ENCODE peak calls at places on chromosomes 7 and 10, in five cellular contexts. X is GM23338, O is K562, J is GM12878, Y is HepG2. T is an unnamed sample.

GRCh38 chr7:27992092-27992491 is 188.5 kb downstream of the JAZF1 start:
- DNase-seq in X (no peak), O (no peak), J (no peak), Y (no peak), T (no peak)

GRCh38 chr10:43857206-43857952 is 208.7 kb upstream of the ZNF32 start:
- DNase-seq in X (no peak), O (no peak), J (no peak), Y (no peak), T (no peak)

GRCh38 chr10:70426835-70427234 is 14.6 kb downstream of the NODAL start:
- DNase-seq in X (peak), O (no peak), J (no peak), Y (no peak), T (no peak)

GRCh38 chr7:44289341-44290249 is 35.8 kb downstream of the CAMK2B start:
- DNase-seq in X (no peak), O (no peak), J (no peak), Y (no peak), T (no peak)

GRCh38 chr7:133284092-133284491 is 31.2 kb downstream of the EXOC4 start:
- DNase-seq in X (no peak), O (no peak), J (no peak), Y (no peak), T (no peak)

GRCh38 chr7:106394526-106394925 is 109.7 kb upstream of the NAMPT start:
- DNase-seq in X (no peak), O (no peak), J (no peak), Y (no peak), T (no peak)

GRCh38 chr10:70715853-70716795 is 43.8 kb downstream of the ADAMTS14 start:
- DNase-seq in X (peak), O (peak), J (peak), Y (peak), T (no peak)

GRCh38 chr7:149147072-149147729 is at the start of gene ZNF398:
- DNase-seq in X (peak), O (peak), J (peak), Y (peak), T (peak)

GRCh38 chr7:142385528-142386340 is 127.9 kb upstream of the PRSS58 start:
- DNase-seq in X (peak), O (peak), J (peak), Y (peak), T (peak)

GRCh38 chr7:47067215-47067614 is 514.7 kb downstream of the TNS3 start:
- DNase-seq in X (no peak), O (no peak), J (no peak), Y (no peak), T (no peak)

GRCh38 chr7:85055906-85056305 is 130.9 kb downstream of the SEMA3D start:
- DNase-seq in X (no peak), O (no peak), J (no peak), Y (no peak), T (no peak)

GRCh38 chr7:39700165-39700564 is 76.8 kb downstream of the RALA start:
- DNase-seq in X (no peak), O (no peak), J (no peak), Y (no peak), T (no peak)

GRCh38 chr10:123117644-123118409 is 17.9 kb upstream of the HMX3 start:
- DNase-seq in X (peak), O (no peak), J (no peak), Y (no peak), T (no peak)

GRCh38 chr10:31758495-31758894 is 170.1 kb downstream of the ARHGAP12 start:
- DNase-seq in X (no peak), O (no peak), J (no peak), Y (no peak), T (no peak)

GRCh38 chr7:116572036-116572435 is 47.2 kb downstream of the CAV1 start:
- DNase-seq in X (no peak), O (no peak), J (no peak), Y (no peak), T (peak)

GRCh38 chr7:55538538-55538937 is 33.8 kb downstream of the VOPP1 start:
- DNase-seq in X (no peak), O (no peak), J (no peak), Y (no peak), T (no peak)

GRCh38 chr7:45647426-45647825 is 73.3 kb downstream of the ADCY1 start:
- DNase-seq in X (no peak), O (no peak), J (no peak), Y (no peak), T (no peak)

GRCh38 chr10:131264110-131264788 is 47.3 kb downstream of the TCERG1L start:
- DNase-seq in X (no peak), O (no peak), J (no peak), Y (no peak), T (no peak)

GRCh38 chr10:24681476-24682088 is 42.1 kb downstream of the ARHGAP21 start:
- DNase-seq in X (no peak), O (no peak), J (no peak), Y (peak), T (no peak)

GRCh38 chr7:100854146-100854895 is 1.8 kb downstream of the SLC12A9 start:
- DNase-seq in X (no peak), O (peak), J (no peak), Y (no peak), T (no peak)

GRCh38 chr10:125149278-125150047 is 10.9 kb downstream of the CTBP2 start:
- DNase-seq in X (peak), O (no peak), J (no peak), Y (no peak), T (peak)

GRCh38 chr7:100210803-100211202 is 8.9 kb upstream of the PVRIG start:
- DNase-seq in X (no peak), O (no peak), J (no peak), Y (no peak), T (no peak)

GRCh38 chr7:128114806-128115205 is 83.6 kb upstream of the LRRC4 start:
- DNase-seq in X (no peak), O (no peak), J (no peak), Y (no peak), T (no peak)

GRCh38 chr10:1966698-1967097 is 229.4 kb upstream of the ADARB2 start:
- DNase-seq in X (no peak), O (no peak), J (no peak), Y (no peak), T (no peak)

GRCh38 chr10:17981201-17981600 is 29.5 kb downstream of the SLC39A12 start:
- DNase-seq in X (no peak), O (no peak), J (no peak), Y (no peak), T (no peak)

GRCh38 chr10:126097558-126098215 is 201.3 kb downstream of the FANK1 start:
- DNase-seq in X (peak), O (no peak), J (no peak), Y (peak), T (no peak)

GRCh38 chr7:77415474-77415821 is 701 bp downstream of the GSAP start:
- DNase-seq in X (peak), O (no peak), J (no peak), Y (no peak), T (no peak)

GRCh38 chr7:151917791-151918311 is 38.4 kb upstream of the GALNTL5 start:
- DNase-seq in X (no peak), O (no peak), J (no peak), Y (no peak), T (peak)

GRCh38 chr7:156419782-156420181 is 220.8 kb upstream of the RNF32 start:
- DNase-seq in X (no peak), O (no peak), J (no peak), Y (no peak), T (no peak)

GRCh38 chr7:74525881-74526280 is 72.2 kb downstream of the GTF2IRD1 start:
- DNase-seq in X (peak), O (no peak), J (no peak), Y (no peak), T (no peak)

GRCh38 chr7:74523015-74523414 is 69.3 kb downstream of the GTF2IRD1 start:
- DNase-seq in X (no peak), O (no peak), J (no peak), Y (no peak), T (no peak)

GRCh38 chr7:74527842-74528241 is 74.1 kb downstream of the GTF2IRD1 start:
- DNase-seq in X (no peak), O (no peak), J (no peak), Y (no peak), T (no peak)

GRCh38 chr7:74526780-74527179 is 73.1 kb downstream of the GTF2IRD1 start:
- DNase-seq in X (no peak), O (no peak), J (no peak), Y (no peak), T (no peak)

DNA sequence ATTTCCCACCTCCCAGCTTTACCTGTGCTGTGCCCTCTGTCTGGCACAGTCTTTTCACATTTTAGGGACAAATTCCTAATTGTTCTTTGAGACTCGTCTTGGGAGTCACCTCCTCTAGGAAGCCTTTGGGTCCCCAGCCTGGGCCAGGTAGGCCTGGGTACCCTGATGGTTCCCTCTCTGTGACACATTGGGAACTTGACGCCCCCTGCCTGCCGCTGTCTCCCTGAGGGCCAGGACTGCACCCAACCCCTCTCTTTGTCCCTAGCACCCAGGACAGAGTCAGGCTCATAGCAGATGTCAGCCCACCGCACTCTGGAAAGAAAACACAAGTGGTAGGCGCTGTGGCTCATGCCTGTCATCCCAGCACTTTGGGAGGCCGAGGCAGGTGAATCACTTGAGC is 71.4 kb downstream of the GTF2IRD1 start:
- DNase-seq in X (no peak), O (no peak), J (no peak), Y (no peak), T (no peak)
- TF ChIP-seq JUNB in X (no peak), O (no peak), J (no peak), Y (no peak), T (no peak)

GRCh38 chr7:25029075-25029474 is 49.1 kb upstream of the OSBPL3 start:
- DNase-seq in X (no peak), O (no peak), J (no peak), Y (no peak), T (no peak)

GRCh38 chr7:25026156-25026555 is 46.2 kb upstream of the OSBPL3 start:
- DNase-seq in X (peak), O (no peak), J (no peak), Y (no peak), T (no peak)

GRCh38 chr7:25031432-25031831 is 51.5 kb upstream of the OSBPL3 start:
- DNase-seq in X (peak), O (no peak), J (no peak), Y (peak), T (no peak)

GRCh38 chr7:25031007-25031406 is 51.0 kb upstream of the OSBPL3 start:
- DNase-seq in X (no peak), O (no peak), J (peak), Y (no peak), T (no peak)

GRCh38 chr7:25028370-25028971 is 48.5 kb upstream of the OSBPL3 start:
- DNase-seq in X (no peak), O (no peak), J (no peak), Y (peak), T (peak)
- TF ChIP-seq REST in X (no peak), O (no peak), J (no peak), Y (no peak), T (no peak)

DNA sequence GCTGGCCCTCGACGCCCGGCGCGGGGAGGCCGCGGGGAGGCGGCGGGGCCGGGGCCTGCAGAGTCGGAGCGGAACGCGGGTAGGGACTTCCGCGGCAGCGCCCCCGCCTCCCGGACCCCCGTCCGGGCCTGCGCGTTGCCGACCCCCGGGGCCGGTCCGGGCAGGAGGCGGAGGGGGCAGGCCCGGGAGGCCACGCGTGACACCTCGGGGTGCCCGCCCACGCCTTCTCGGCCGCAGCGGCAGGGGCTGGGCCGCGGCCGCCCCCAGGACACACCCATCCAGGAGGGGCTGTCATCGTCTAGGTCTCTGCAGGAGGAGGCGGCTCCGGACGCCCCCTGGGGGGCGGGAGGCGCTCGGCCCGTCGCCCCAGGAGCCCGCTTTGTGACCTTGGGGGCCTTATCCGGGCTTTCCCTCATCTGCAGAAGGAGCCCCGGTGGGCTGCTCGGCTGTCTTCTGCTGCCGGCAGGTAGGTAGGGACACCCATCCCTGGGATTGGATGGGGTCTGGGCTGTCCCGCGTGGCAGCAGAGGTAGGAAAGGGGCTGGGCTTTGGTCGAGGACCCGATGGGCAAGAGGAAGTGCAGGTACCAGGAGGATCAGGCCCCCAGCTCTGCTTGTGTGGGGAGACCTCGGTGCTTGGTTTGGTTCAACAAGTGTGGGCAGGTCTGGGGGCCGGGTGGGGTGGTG is 569 bp downstream of the ZNF316 start:
- DNase-seq in X (peak), O (peak), J (no peak), Y (peak), T (peak)
- H3K27ac ChIP-seq in X (no peak), O (peak), J (peak), Y (no peak), T (peak)

GRCh38 chr7:138126928-138127327 is 50.7 kb downstream of the AKR1D1 start:
- DNase-seq in X (no peak), O (no peak), J (no peak), Y (no peak), T (no peak)
- TF ChIP-seq JUNB in X (no peak), O (no peak), J (no peak), Y (no peak), T (no peak)

GRCh38 chr10:6067457-6067856 is 5.3 kb upstream of the IL2RA start:
- DNase-seq in X (no peak), O (no peak), J (no peak), Y (no peak), T (no peak)

GRCh38 chr10:6068006-6068405 is 5.8 kb upstream of the IL2RA start:
- DNase-seq in X (no peak), O (no peak), J (no peak), Y (no peak), T (no peak)

GRCh38 chr10:6064119-6064518 is 2.0 kb upstream of the IL2RA start:
- DNase-seq in X (no peak), O (no peak), J (no peak), Y (no peak), T (no peak)

GRCh38 chr10:6065406-6065805 is 3.2 kb upstream of the IL2RA start:
- DNase-seq in X (no peak), O (no peak), J (no peak), Y (no peak), T (no peak)

GRCh38 chr10:6065845-6066244 is 3.7 kb upstream of the IL2RA start:
- DNase-seq in X (no peak), O (no peak), J (no peak), Y (no peak), T (no peak)
- TF ChIP-seq REST in X (no peak), O (no peak), J (no peak), Y (no peak), T (no peak)

GRCh38 chr10:62625484-62625883 is 179.0 kb upstream of the ADO start:
- DNase-seq in X (no peak), O (no peak), J (no peak), Y (no peak), T (no peak)
- H3K27ac ChIP-seq in X (no peak), O (no peak), J (no peak), Y (no peak), T (no peak)

DNA sequence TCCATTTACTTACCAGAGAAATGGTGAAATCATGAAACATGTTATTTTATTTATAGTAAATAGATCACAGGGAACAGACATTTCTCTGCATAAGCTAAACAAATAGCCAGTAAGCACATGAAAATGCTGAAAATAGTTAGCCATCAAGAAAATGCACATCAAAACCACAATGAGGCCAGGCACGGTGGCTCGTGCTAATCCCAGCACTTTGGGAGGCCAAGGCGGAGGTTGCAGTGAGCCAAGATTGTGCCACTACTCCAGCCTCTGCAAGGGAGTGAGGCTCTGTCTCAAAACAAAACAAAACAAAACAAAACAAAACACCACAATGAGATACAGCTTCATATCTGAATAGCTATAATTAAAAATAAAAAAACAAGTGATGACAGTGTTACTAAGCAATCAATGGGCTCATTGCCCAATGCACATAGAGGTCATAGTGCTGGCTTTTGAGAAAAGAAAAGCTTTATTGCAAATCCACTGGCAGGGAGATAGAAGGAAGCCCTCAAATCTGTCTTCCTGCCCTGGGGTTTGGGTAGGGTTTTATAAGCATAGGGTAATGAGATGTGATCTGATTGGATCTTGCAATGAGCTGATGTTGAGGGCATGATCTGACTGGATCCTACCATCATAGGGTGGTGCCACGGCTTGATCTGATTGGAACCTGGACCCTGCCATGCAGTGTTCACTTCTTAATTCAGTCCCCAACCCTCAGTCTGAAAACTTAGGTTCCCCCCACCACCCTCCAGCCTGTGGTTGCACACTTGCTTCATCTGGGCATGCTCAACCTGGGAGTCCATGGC is 16.2 kb downstream of the CSTF2T start:
- DNase-seq in X (no peak), O (no peak), J (no peak), Y (no peak), T (no peak)
- TF ChIP-seq JUNB in X (no peak), O (no peak), J (no peak), Y (no peak), T (no peak)

GRCh38 chr7:115060095-115060830 is 138.4 kb downstream of the MDFIC start:
- DNase-seq in X (no peak), O (no peak), J (no peak), Y (no peak), T (no peak)
- TF ChIP-seq REST in X (no peak), O (no peak), J (no peak), Y (no peak), T (no peak)

GRCh38 chr10:59993931-59994330 is 87.6 kb upstream of the CCDC6 start:
- DNase-seq in X (no peak), O (no peak), J (no peak), Y (no peak), T (peak)
- H3K27ac ChIP-seq in X (no peak), O (no peak), J (no peak), Y (no peak), T (no peak)